ENCODE peak calls at places on chromosomes 13 and 19, in four cellular contexts. H is AG09319, D is BJ, E is mammary epithelial cell. X is an unnamed sample.

GRCh38 chr19:51460164-51460992 is 2.1 kb upstream of the SIGLEC8 start:
- DNase-seq in H (no peak), D (no peak), E (no peak), X (no peak)

GRCh38 chr13:36766295-36766694 is 52.7 kb upstream of the RFXAP start:
- DNase-seq in H (no peak), D (peak), E (peak), X (no peak)

GRCh38 chr19:19217110-19217509 is 5.4 kb downstream of the NCAN start:
- DNase-seq in H (no peak), D (no peak), E (peak), X (no peak)

GRCh38 chr13:60619461-60619860 is 222.4 kb downstream of the TDRD3 start:
- DNase-seq in H (no peak), D (no peak), E (no peak), X (no peak)

GRCh38 chr19:13848811-13849241 is 28.1 kb upstream of the NANOS3 start:
- DNase-seq in H (no peak), D (no peak), E (no peak), X (no peak)

GRCh38 chr13:39379667-39380655 is 223.0 kb downstream of the LHFPL6 start:
- DNase-seq in H (no peak), D (no peak), E (peak), X (no peak)

GRCh38 chr19:40948580-40949299 is 42.3 kb upstream of the CYP2B6 start:
- DNase-seq in H (no peak), D (no peak), E (no peak), X (no peak)

GRCh38 chr13:112449545-112449930 is 73.4 kb downstream of the SPACA7 start:
- DNase-seq in H (no peak), D (no peak), E (no peak), X (no peak)

GRCh38 chr13:107642841-107643240 is 572.5 kb downstream of the LIG4 start:
- DNase-seq in H (no peak), D (no peak), E (no peak), X (no peak)

GRCh38 chr19:57599377-57599760 is 316 bp upstream of the ZNF530 start:
- DNase-seq in H (no peak), D (no peak), E (no peak), X (no peak)

GRCh38 chr13:47499358-47500150 is 501.5 kb downstream of the SUCLA2 start:
- DNase-seq in H (peak), D (peak), E (peak), X (no peak)

GRCh38 chr13:26052136-26052736 is 420 bp upstream of the SHISA2 start:
- DNase-seq in H (no peak), D (no peak), E (no peak), X (no peak)

GRCh38 chr13:32150239-32150638 is 118.7 kb downstream of the FRY start:
- DNase-seq in H (no peak), D (no peak), E (no peak), X (peak)

GRCh38 chr19:16596399-16596798 is 24.2 kb upstream of the SLC35E1 start:
- DNase-seq in H (no peak), D (no peak), E (no peak), X (no peak)

GRCh38 chr19:8120636-8121480 is 28.5 kb downstream of the FBN3 start:
- DNase-seq in H (no peak), D (no peak), E (no peak), X (no peak)

GRCh38 chr13:50731400-50731799 is 112.1 kb downstream of the DLEU7 start:
- DNase-seq in H (peak), D (no peak), E (peak), X (no peak)

GRCh38 chr13:99383511-99383921 is 76.3 kb upstream of the GPR183 start:
- DNase-seq in H (no peak), D (no peak), E (no peak), X (peak)

GRCh38 chr13:97342136-97342535 is 91.8 kb upstream of the RAP2A start:
- DNase-seq in H (no peak), D (no peak), E (no peak), X (no peak)

GRCh38 chr19:50794778-50795664 is 4.8 kb downstream of the ACP4 start:
- DNase-seq in H (no peak), D (no peak), E (no peak), X (no peak)

GRCh38 chr19:54574051-54574450 is 461 bp downstream of the LILRA2 start:
- DNase-seq in H (no peak), D (no peak), E (no peak), X (no peak)

GRCh38 chr19:16571283-16571682 is 932 bp downstream of the SLC35E1 start:
- DNase-seq in H (no peak), D (no peak), E (peak), X (no peak)

GRCh38 chr19:55620410-55620809 is 4.0 kb downstream of the ZNF784 start:
- DNase-seq in H (no peak), D (no peak), E (no peak), X (no peak)

GRCh38 chr19:11378319-11379189 is 4.1 kb downstream of the SWSAP1 start:
- DNase-seq in H (no peak), D (no peak), E (peak), X (no peak)

GRCh38 chr19:2047449-2048103 is 3.5 kb downstream of the MKNK2 start:
- DNase-seq in H (no peak), D (no peak), E (no peak), X (no peak)

GRCh38 chr19:11887247-11887617 is 350 bp upstream of the ZNF69 start:
- DNase-seq in H (no peak), D (no peak), E (no peak), X (no peak)

GRCh38 chr13:112256716-112257497 is 119.2 kb upstream of the SPACA7 start:
- DNase-seq in H (no peak), D (no peak), E (no peak), X (no peak)

GRCh38 chr13:44237276-44237767 is 136.3 kb upstream of the SERP2 start:
- DNase-seq in H (peak), D (peak), E (peak), X (peak)

GRCh38 chr13:24142886-24143285 is 17.6 kb upstream of the SPATA13 start:
- DNase-seq in H (no peak), D (no peak), E (no peak), X (no peak)